ENCODE peak calls at places on chromosomes 12 and 14, in six cellular contexts. B is left lung, Q is SK-N-SH, A is omental fat pad, S is AG04449, Z is fibroblast of mammary gland. Y is an unnamed sample.

GRCh38 chr12:9235519-9235918 is 27.3 kb upstream of the PZP start:
- DNase-seq in S (no peak), B (no peak), Z (no peak), Q (no peak), A (no peak), Y (no peak)

GRCh38 chr12:124416516-124417395 is 121.9 kb downstream of the RFLNA start:
- DNase-seq in S (no peak), Z (peak), Q (no peak), A (no peak), B (no peak), Y (no peak)

GRCh38 chr14:61860294-61860918 is 98.2 kb downstream of the SNAPC1 start:
- DNase-seq in Q (peak), B (peak), Z (peak), A (no peak), S (no peak), Y (no peak)

GRCh38 chr14:98120831-98121464 is 1151.0 kb downstream of the BCL11B start:
- DNase-seq in A (no peak), Z (no peak), B (no peak), S (no peak), Q (no peak), Y (no peak)

GRCh38 chr14:60721331-60722162 is 2.6 kb downstream of the SIX4 start:
- DNase-seq in Q (peak), Z (peak), A (peak), B (peak), S (no peak), Y (peak)

GRCh38 chr14:31263485-31264133 is 56.0 kb upstream of the HECTD1 start:
- DNase-seq in Q (no peak), Z (peak), B (peak), S (peak), A (peak), Y (peak)

GRCh38 chr12:32533971-32534590 is 134.7 kb downstream of the FGD4 start:
- DNase-seq in B (peak), Q (peak), S (peak), A (no peak), Z (peak), Y (no peak)

GRCh38 chr14:56004807-56005579 is 113.2 kb upstream of the PELI2 start:
- DNase-seq in A (no peak), S (peak), Z (peak), Q (no peak), B (peak), Y (no peak)

GRCh38 chr14:45252356-45253069 is 489 bp downstream of the MIS18BP1 start:
- DNase-seq in Q (peak), A (no peak), Z (peak), S (no peak), B (no peak), Y (no peak)

GRCh38 chr12:52713960-52714886 is 10.9 kb upstream of the KRT77 start:
- DNase-seq in A (no peak), Q (peak), B (no peak), Z (no peak), S (no peak), Y (no peak)

DNA sequence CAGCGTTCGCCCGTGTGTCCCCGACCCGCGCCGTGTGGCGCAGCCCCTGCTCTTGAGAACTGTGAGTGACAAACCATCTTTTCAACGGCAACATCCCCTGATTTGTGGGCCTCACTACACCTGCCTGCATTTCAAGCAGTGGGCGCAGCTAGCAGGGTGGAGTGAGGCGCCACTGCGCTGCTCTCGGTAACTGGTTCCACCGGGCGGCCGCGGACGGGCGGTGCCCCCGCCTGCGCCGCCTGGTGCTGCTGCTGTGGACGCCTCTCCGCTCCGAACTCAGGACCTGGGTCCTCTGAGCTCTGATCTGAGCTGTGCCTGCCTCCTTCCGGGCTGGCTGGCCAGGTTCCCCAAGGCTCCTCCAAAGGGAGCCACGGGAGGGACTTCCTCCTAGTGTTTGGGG is 5.9 kb upstream of the DEGS2 start:
- DNase-seq in B (no peak), Q (no peak), Z (no peak), A (no peak), S (no peak), Y (no peak)
- TF ChIP-seq CTCF in B (no peak), Q (no peak), Z (no peak), A (no peak), S (no peak), Y (no peak)

GRCh38 chr14:33475623-33476022 is 475.3 kb downstream of the EGLN3 start:
- DNase-seq in S (no peak), B (no peak), Z (peak), Q (peak), A (no peak), Y (no peak)
- TF ChIP-seq CTCF in S (peak), B (no peak), Z (peak), Q (peak), A (no peak), Y (peak)

GRCh38 chr14:57189070-57189469 is 79.6 kb downstream of the EXOC5 start:
- DNase-seq in Q (peak), S (no peak), B (no peak), A (no peak), Z (peak), Y (no peak)
- TF ChIP-seq CTCF in Q (peak), S (peak), B (no peak), A (no peak), Z (peak), Y (peak)

GRCh38 chr14:68937790-68938514 is 41.1 kb downstream of the ACTN1 start:
- DNase-seq in Q (peak), B (no peak), S (no peak), A (no peak), Z (peak), Y (no peak)
- TF ChIP-seq CTCF in Q (peak), B (no peak), S (no peak), A (no peak), Z (peak), Y (peak)

GRCh38 chr14:75430526-75430925 is 2.7 kb downstream of the JDP2 start:
- DNase-seq in B (no peak), S (no peak), Q (no peak), Z (peak), A (no peak), Y (no peak)
- TF ChIP-seq CTCF in B (no peak), S (peak), Q (no peak), Z (peak), A (no peak), Y (no peak)

DNA sequence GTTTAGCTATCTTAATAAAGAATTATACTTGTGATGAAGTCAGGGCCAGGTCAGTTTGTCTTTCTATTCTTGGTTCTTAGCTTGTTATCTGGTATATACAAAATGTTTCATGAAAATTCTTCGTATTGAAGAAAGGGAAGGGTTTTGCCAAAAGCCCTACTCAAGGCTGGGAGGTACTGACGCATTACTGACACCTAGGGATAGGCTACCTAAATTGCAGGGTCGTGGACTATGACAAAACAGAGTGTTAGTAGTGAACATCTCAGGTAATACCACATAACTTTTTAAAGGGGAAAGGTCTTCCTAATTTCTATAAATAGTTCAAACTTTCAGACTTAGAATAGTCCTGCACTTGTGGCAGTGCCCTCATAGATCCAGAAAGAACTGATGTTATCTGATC is 246.3 kb downstream of the RGS6 start:
- DNase-seq in B (no peak), S (no peak), Q (no peak), Z (no peak), A (no peak), Y (no peak)
- TF ChIP-seq CTCF in B (no peak), S (no peak), Q (no peak), Z (no peak), A (no peak), Y (no peak)

GRCh38 chr12:11836282-11836963 is 186.9 kb downstream of the ETV6 start:
- DNase-seq in A (no peak), B (peak), S (no peak), Q (no peak), Z (no peak), Y (no peak)

GRCh38 chr12:11832100-11832499 is 182.6 kb downstream of the ETV6 start:
- DNase-seq in Q (no peak), B (no peak), Z (no peak), S (no peak), A (no peak), Y (no peak)

GRCh38 chr12:11833174-11833895 is 183.9 kb downstream of the ETV6 start:
- DNase-seq in A (no peak), Z (no peak), B (no peak), S (no peak), Q (no peak), Y (no peak)

GRCh38 chr12:11834925-11835324 is 185.5 kb downstream of the ETV6 start:
- DNase-seq in B (no peak), Z (no peak), A (no peak), S (no peak), Q (no peak), Y (no peak)

DNA sequence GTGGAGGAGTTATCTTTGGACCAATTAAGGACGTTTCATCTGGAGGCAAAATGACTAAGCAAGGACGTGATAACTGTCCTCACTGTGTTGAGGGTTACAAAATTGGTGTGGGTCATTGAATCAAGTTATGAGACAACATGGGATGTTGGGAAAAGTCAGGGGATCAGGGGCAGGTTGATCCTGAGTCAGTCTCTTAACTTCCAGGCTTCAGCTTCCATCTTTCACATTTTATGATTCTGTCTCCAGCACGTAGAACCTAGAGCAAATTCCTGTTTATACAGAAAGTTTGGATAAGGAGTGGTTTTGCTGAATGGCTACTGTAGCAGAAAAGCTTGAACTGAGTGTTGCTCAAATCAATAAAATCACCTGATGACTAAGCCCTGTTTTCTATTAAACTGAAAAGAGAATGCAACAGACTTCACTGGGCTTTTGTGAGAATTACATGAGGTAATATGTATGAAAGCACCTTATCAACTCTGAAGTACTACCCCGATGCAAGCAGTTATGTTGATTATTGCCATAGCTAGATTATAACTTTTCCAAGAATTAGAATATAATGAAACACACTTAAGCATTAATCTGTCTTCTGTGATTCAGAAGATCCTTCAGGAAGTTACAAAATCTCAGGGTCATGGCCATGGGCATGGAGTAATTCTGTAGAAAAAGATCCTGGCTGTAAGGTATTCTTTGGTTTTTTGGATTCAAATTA is 184.8 kb downstream of the ETV6 start:
- DNase-seq in Q (no peak), Z (peak), B (no peak), A (no peak), S (no peak), Y (no peak)
- TF ChIP-seq CTCF in Q (no peak), Z (no peak), B (no peak), A (no peak), S (no peak), Y (no peak)

GRCh38 chr12:112418596-112419268 is at the start of gene PTPN11:
- DNase-seq in Z (peak), S (no peak), B (peak), Q (peak), A (peak), Y (peak)
- TF ChIP-seq CTCF in Z (no peak), S (peak), B (peak), Q (peak), A (peak), Y (peak)

DNA sequence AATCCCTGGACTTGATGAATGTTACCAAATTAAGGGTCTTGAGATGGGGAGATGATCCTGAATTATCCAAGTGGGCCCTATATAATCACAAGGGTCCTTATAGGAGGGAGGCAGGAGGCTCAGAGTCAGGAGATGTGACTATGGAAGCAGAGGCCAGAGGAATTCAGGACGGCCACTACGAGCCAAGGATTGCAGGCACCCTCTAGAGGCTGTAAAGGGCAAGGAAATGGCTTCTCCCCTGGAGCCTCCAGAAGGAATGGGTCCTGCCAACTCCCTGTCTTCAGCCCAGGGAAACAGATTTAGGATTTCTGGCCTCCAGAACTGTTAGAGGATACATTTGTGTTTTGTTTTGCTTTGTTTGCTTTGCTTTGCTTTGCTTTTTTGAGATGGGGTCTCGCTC is 8.8 kb downstream of the BDKRB1 start:
- DNase-seq in A (no peak), S (no peak), Q (no peak), Z (peak), B (no peak), Y (no peak)
- TF ChIP-seq CTCF in A (no peak), S (peak), Q (peak), Z (peak), B (peak), Y (peak)